ENCODE peak calls at places on chromosome 18, in six cellular contexts. B is HepG2, C is GM12878, W is K562, I is H1, F is SK-N-SH. R is an unnamed sample.

GRCh38 chr18:78192044-78192443 is 787.6 kb upstream of the SALL3 start:
- DNase-seq in B (no peak), C (no peak), W (no peak), I (no peak), F (no peak), R (no peak)

GRCh38 chr18:35322486-35323258 is 21.5 kb downstream of the ZNF24 start:
- DNase-seq in B (no peak), C (no peak), W (no peak), I (no peak), F (no peak), R (no peak)

GRCh38 chr18:66344227-66344626 is 259.7 kb downstream of the CDH19 start:
- DNase-seq in B (no peak), C (no peak), W (no peak), I (no peak), F (no peak), R (no peak)

GRCh38 chr18:12422936-12423335 is 15.2 kb downstream of the PRELID3A start:
- DNase-seq in B (peak; percentile 35), C (no peak), W (no peak), I (no peak), F (peak; percentile 53), R (peak; percentile 63)

GRCh38 chr18:58310517-58310916 is 266.5 kb downstream of the NEDD4L start:
- DNase-seq in B (no peak), C (no peak), W (no peak), I (no peak), F (no peak), R (no peak)

GRCh38 chr18:78602430-78602829 is 377.2 kb upstream of the SALL3 start:
- DNase-seq in B (no peak), C (no peak), W (no peak), I (no peak), F (no peak), R (no peak)

GRCh38 chr18:32010124-32010745 is 8.4 kb upstream of the RNF125 start:
- DNase-seq in B (no peak), C (no peak), W (no peak), I (peak; percentile 5), F (no peak), R (no peak)

GRCh38 chr18:45688113-45688512 is 35.9 kb upstream of the SLC14A1 start:
- DNase-seq in B (no peak), C (no peak), W (no peak), I (no peak), F (no peak), R (no peak)

GRCh38 chr18:36354989-36355388 is 57.5 kb downstream of the FHOD3 start:
- DNase-seq in B (no peak), C (no peak), W (no peak), I (no peak), F (no peak), R (no peak)

GRCh38 chr18:32920796-32921787 is 148.3 kb upstream of the KLHL14 start:
- DNase-seq in B (peak; percentile 70), C (no peak), W (no peak), I (no peak), F (no peak), R (peak; percentile 42)

GRCh38 chr18:48893061-48893558 is 57.7 kb downstream of the SMAD7 start:
- DNase-seq in B (no peak), C (no peak), W (no peak), I (no peak), F (no peak), R (no peak)

GRCh38 chr18:78770149-78771139 is 209.2 kb upstream of the SALL3 start:
- DNase-seq in B (no peak), C (no peak), W (no peak), I (no peak), F (no peak), R (no peak)

DNA sequence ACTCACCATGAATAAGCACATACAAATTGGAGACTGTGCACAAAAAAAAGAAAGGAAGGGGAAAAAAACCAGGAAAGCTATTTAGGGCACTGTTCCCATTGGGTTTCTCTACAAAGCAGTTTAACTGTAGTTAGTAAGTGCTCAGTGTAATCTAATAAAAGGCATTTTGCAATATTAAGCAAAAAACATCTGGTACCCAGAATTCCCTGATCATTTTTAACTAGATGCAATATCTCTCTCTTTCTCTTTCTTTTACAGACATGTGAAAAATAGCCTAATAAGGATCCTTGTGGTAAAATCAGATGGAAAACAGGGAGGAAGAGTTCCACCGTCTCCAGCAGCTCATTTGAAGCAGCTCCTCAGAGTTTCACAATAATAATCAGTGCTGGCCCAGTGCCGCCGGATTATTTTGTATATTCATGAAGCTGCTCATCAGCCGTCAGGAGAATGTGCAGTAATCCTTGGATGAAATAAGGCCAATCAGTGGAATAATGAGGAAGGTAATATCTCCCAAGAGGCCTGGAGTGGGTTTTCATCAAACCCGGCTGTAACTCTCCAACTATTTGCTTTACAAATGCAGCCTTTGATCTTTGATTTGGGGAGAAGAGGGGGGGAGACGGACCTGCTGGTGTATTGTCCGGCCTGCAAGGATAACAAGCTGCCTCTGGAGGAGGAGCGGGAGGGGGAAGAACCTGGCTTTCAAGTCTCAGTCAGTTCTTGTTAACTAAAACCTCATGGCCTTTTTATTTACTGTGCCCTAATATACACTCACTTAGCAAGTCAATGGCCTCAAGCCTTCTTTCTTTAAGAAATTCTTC is 227.6 kb upstream of the SMIM21 start:
- DNase-seq in B (no peak), C (no peak), W (no peak), I (peak; percentile 38), F (no peak), R (no peak)
- TF ChIP-seq RFX5 in B (no peak), C (no peak), W (no peak), I (no peak), F (no peak), R (no peak)

GRCh38 chr18:3995476-3996102 is 459.5 kb downstream of the DLGAP1 start:
- DNase-seq in B (peak; percentile 56), C (peak; percentile 38), W (peak; percentile 38), I (no peak), F (peak; percentile 27), R (no peak)

GRCh38 chr18:4004176-4004829 is 450.8 kb downstream of the DLGAP1 start:
- DNase-seq in B (no peak), C (no peak), W (no peak), I (no peak), F (no peak), R (no peak)

GRCh38 chr18:3994061-3994687 is 460.9 kb downstream of the DLGAP1 start:
- DNase-seq in B (no peak), C (no peak), W (no peak), I (no peak), F (no peak), R (no peak)

GRCh38 chr18:3998698-3999333 is 456.3 kb downstream of the DLGAP1 start:
- DNase-seq in B (peak; percentile 14), C (no peak), W (peak; percentile 29), I (no peak), F (peak; percentile 19), R (peak; percentile 70)
- TF ChIP-seq CHD2 in B (no peak), C (no peak), W (no peak), I (no peak), F (no peak), R (no peak)

DNA sequence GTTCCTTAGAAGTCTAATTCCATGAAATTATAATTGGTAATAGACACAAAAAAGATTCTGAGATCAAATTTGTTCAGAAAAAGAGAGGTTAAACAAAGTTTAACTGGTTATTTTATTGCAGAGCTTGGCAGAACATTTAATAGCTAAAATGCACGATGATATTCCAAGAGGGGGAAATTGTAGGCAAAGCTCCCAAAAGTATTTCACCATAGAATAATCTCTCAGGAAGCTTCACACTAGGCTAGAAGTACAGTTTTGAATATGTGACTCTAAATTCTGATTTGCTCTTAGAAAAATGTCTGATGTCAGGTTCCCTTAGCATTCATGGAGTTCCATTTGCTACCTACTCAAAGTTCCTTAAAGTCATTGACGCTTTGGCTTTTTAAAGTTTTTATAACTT is 292.3 kb upstream of the SETBP1 start:
- DNase-seq in B (no peak), C (no peak), W (no peak), I (no peak), F (no peak), R (no peak)
- TF ChIP-seq RFX5 in B (no peak), C (no peak), W (no peak), I (no peak), F (no peak), R (no peak)

GRCh38 chr18:8658858-8659485 is 46.4 kb upstream of the MTCL1 start:
- DNase-seq in B (no peak), C (no peak), W (no peak), I (no peak), F (no peak), R (no peak)

GRCh38 chr18:8657050-8657820 is 48.0 kb downstream of the RAB12 start:
- DNase-seq in B (no peak), C (no peak), W (no peak), I (no peak), F (peak; percentile 68), R (no peak)

GRCh38 chr18:8659609-8660242 is 45.6 kb upstream of the MTCL1 start:
- DNase-seq in B (no peak), C (no peak), W (peak; percentile 42), I (no peak), F (no peak), R (no peak)

GRCh38 chr18:8656226-8656625 is 47.0 kb downstream of the RAB12 start:
- DNase-seq in B (no peak), C (no peak), W (no peak), I (no peak), F (no peak), R (no peak)

DNA sequence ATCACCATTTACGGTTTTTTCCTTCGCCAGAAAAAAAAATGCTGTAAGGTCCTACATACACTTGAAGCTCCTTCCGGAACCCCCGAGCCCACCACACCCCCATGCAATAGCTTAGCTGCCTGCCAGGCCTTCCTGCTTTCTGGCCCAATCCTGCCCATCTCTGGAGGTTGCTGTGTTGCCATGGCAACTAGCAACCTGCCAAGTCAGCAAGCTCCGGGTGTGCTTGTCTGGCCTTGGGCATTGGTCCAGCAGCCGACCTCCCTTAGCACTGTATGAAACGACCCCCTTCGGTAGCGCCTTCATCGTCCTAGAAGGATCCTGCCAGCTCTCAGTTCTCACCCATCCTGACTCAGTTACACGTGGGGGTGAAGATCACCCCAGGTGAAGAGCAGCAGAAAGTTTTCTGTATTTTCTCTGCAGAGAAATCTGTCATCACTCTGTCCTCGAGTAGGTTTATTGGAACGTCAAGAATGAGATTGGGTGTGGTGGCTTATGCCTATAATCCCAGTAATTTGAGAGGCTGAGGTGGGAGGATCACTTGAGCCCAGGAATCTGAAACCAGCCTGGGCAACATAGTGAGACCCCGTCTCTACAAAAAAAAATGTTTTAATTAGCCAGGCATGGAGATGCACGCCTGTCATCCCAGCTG is 47.4 kb upstream of the MTCL1 start:
- DNase-seq in B (no peak), C (no peak), W (no peak), I (no peak), F (peak; percentile 85), R (no peak)
- TF ChIP-seq CHD2 in B (no peak), C (no peak), W (no peak), I (no peak), F (no peak), R (no peak)